ENCODE peak calls at places on chromosome 1, in ten cellular contexts. X is substantia nigra; V is activated CD4-positive, alpha-beta T cell treated with anti-CD3 and anti-CD28 coated beads for 4 hours; E is HFF-Myc; I is iPS-NIHi11; P is occipital lobe; Y is GM03348; Q is fibroblast of the conjunctiva; L is stimulated activated CD8-positive, alpha-beta memory T cell treated with anti-CD3 and anti-CD28 coated beads, Interleukin-15, amount 100 ng/mL, for 24 hours; W is HCT116. R is an unnamed sample.

GRCh38 chr1:108747128-108747827 is 804 bp downstream of the STXBP3 start:
- DNase-seq in E (peak), Y (peak), Q (peak), X (peak), P (peak), I (peak), V (peak), W (peak), L (no peak), R (peak)

GRCh38 chr1:218728994-218729393 is 383.9 kb downstream of the TGFB2 start:
- DNase-seq in W (no peak), I (peak), V (no peak), P (no peak), L (no peak), E (no peak), X (no peak), Q (no peak), Y (no peak), R (no peak)

GRCh38 chr1:162905174-162905573 is 44.2 kb upstream of the CCDC190 start:
- DNase-seq in E (no peak), I (no peak), L (no peak), Q (no peak), P (no peak), V (no peak), X (no peak), Y (no peak), W (no peak), R (no peak)

GRCh38 chr1:168481586-168481985 is 62.2 kb downstream of the XCL2 start:
- DNase-seq in X (no peak), W (no peak), I (no peak), Q (no peak), V (no peak), P (no peak), Y (no peak), E (no peak), L (no peak), R (no peak)

GRCh38 chr1:169427081-169427611 is at the start of gene CCDC181:
- DNase-seq in E (no peak), X (peak), Q (peak), P (peak), L (peak), Y (peak), V (peak), I (peak), W (no peak), R (peak)

GRCh38 chr1:182357913-182358312 is 33.7 kb downstream of the GLUL start:
- DNase-seq in V (no peak), P (no peak), Y (no peak), X (no peak), W (no peak), L (no peak), E (no peak), Q (no peak), I (no peak), R (no peak)

GRCh38 chr1:30899577-30900389 is 8.8 kb downstream of the SDC3 start:
- DNase-seq in L (no peak), V (no peak), I (no peak), X (no peak), Y (no peak), Q (no peak), E (no peak), W (no peak), P (no peak), R (no peak)

GRCh38 chr1:25688390-25689119 is 72.0 kb downstream of the MAN1C1 start:
- DNase-seq in E (no peak), Y (peak), L (no peak), I (no peak), Q (no peak), P (no peak), X (no peak), V (no peak), W (no peak), R (no peak)

GRCh38 chr1:226626577-226626956 is 78.0 kb downstream of the STUM start:
- DNase-seq in P (peak), E (peak), X (peak), Y (peak), W (peak), I (peak), V (peak), L (peak), Q (peak), R (peak)

GRCh38 chr1:2347907-2348306 is 43.4 kb downstream of the MORN1 start:
- DNase-seq in V (no peak), Q (no peak), L (no peak), P (no peak), E (no peak), X (no peak), I (no peak), W (no peak), Y (no peak), R (no peak)

GRCh38 chr1:39268112-39268581 is 63.7 kb downstream of the MACF1 start:
- DNase-seq in I (peak), W (no peak), E (peak), Q (peak), Y (peak), V (no peak), L (no peak), X (no peak), P (peak), R (no peak)

GRCh38 chr1:15007842-15008241 is 145.7 kb upstream of the TMEM51 start:
- DNase-seq in P (no peak), V (no peak), X (no peak), E (no peak), Y (no peak), L (no peak), I (no peak), Q (no peak), W (no peak), R (no peak)

GRCh38 chr1:12595839-12596821 is 21.9 kb downstream of the DHRS3 start:
- DNase-seq in Q (peak), L (no peak), P (no peak), E (peak), W (no peak), I (peak), V (no peak), X (peak), Y (peak), R (no peak)

GRCh38 chr1:26538480-26539412 is 9.2 kb downstream of the RPS6KA1 start:
- DNase-seq in E (no peak), V (peak), W (peak), I (peak), Y (peak), P (no peak), L (no peak), Q (no peak), X (peak), R (no peak)

GRCh38 chr1:28756846-28757245 is 20.1 kb downstream of the YTHDF2 start:
- DNase-seq in Y (no peak), Q (no peak), V (no peak), I (no peak), L (no peak), W (no peak), X (no peak), E (no peak), P (no peak), R (no peak)

GRCh38 chr1:19043579-19044443 is 87.3 kb upstream of the IFFO2 start:
- DNase-seq in Y (no peak), L (no peak), X (no peak), Q (no peak), W (no peak), P (no peak), V (no peak), E (no peak), I (no peak), R (no peak)